ENCODE peak calls at places on chromosomes 7 and 10, in six cellular contexts. O, G, X, P, Z and F are unnamed samples.

GRCh38 chr10:24462889-24463552 is 254.1 kb downstream of the KIAA1217 start:
- DNase-seq in O (no peak), G (no peak), X (no peak), P (no peak), Z (peak; percentile 79), F (no peak)

GRCh38 chr7:113548561-113548960 is 370.2 kb downstream of the PPP1R3A start:
- DNase-seq in O (no peak), G (no peak), X (no peak), P (no peak), Z (no peak), F (no peak)

GRCh38 chr7:77481615-77482014 is 55.5 kb upstream of the PTPN12 start:
- DNase-seq in O (no peak), G (no peak), X (no peak), P (no peak), Z (no peak), F (no peak)

GRCh38 chr7:32582036-32582435 is 86.7 kb downstream of the AVL9 start:
- DNase-seq in O (no peak), G (no peak), X (no peak), P (no peak), Z (no peak), F (no peak)

GRCh38 chr10:9158675-9159074 is 1104.2 kb downstream of the GATA3 start:
- DNase-seq in O (no peak), G (no peak), X (no peak), P (no peak), Z (no peak), F (no peak)

GRCh38 chr7:73830872-73831655 is at the start of gene CLDN4:
- DNase-seq in O (no peak), G (no peak), X (no peak), P (no peak), Z (no peak), F (no peak)

GRCh38 chr10:7409045-7409731 is 1.6 kb downstream of the SFMBT2 start:
- DNase-seq in O (no peak), G (peak; percentile 69), X (peak; percentile 7), P (peak; percentile 26), Z (no peak), F (no peak)

GRCh38 chr10:132636358-132636757 is 98.8 kb downstream of the INPP5A start:
- DNase-seq in O (no peak), G (no peak), X (no peak), P (no peak), Z (no peak), F (no peak)

GRCh38 chr10:44068716-44069482 is 316.0 kb downstream of the CXCL12 start:
- DNase-seq in O (no peak), G (no peak), X (no peak), P (no peak), Z (no peak), F (no peak)

GRCh38 chr7:130667593-130668257 is 823 bp downstream of the COPG2 start:
- DNase-seq in O (no peak), G (no peak), X (no peak), P (no peak), Z (no peak), F (no peak)